ENCODE peak calls at places on chromosomes 2 and 18, in ten cellular contexts. W is A549, D is right lobe of liver, C is ovary, Q is endothelial cell of umbilical vein, B is IMR-90, N is gastrocnemius medialis, J is GM12878, Y is transverse colon, M is body of pancreas. X is an unnamed sample. For H3K4me1, the result is how much of the 10 kb centered on the place peaks cover.

GRCh38 chr2:191910518-191910917 is 63.6 kb upstream of the CAVIN2 start:
- DNase-seq in W (no peak), D (no peak), C (no peak), Q (peak), B (peak), N (no peak), J (no peak), Y (no peak), M (no peak), X (no peak)

GRCh38 chr2:233297076-233297475 is 10.5 kb upstream of the SAG start:
- DNase-seq in W (no peak), D (no peak), C (no peak), Q (no peak), B (no peak), N (no peak), J (no peak), Y (no peak), M (no peak), X (peak)

GRCh38 chr2:148552675-148553331 is 91.7 kb upstream of the EPC2 start:
- DNase-seq in W (no peak), D (no peak), C (no peak), Q (peak), B (peak), N (no peak), J (no peak), Y (no peak), M (no peak), X (peak)

GRCh38 chr2:75465317-75465998 is 95.3 kb downstream of the EVA1A start:
- DNase-seq in W (no peak), D (no peak), C (no peak), Q (peak), B (peak), N (no peak), J (no peak), Y (no peak), M (peak), X (peak)

GRCh38 chr2:238643400-238643907 is 204.4 kb upstream of the TWIST2 start:
- DNase-seq in W (no peak), D (no peak), C (no peak), Q (no peak), B (no peak), N (no peak), J (no peak), Y (no peak), M (no peak), X (no peak)

GRCh38 chr2:95320986-95321767 is 24.0 kb downstream of the KCNIP3 start:
- DNase-seq in W (no peak), D (no peak), C (no peak), Q (no peak), B (no peak), N (no peak), J (no peak), Y (no peak), M (no peak), X (no peak)

GRCh38 chr18:61852496-61852895 is 40.3 kb downstream of the RNF152 start:
- DNase-seq in W (no peak), D (no peak), C (no peak), Q (no peak), B (no peak), N (no peak), J (no peak), Y (no peak), M (no peak), X (no peak)

GRCh38 chr2:216144857-216145256 is 35.7 kb downstream of the XRCC5 start:
- DNase-seq in W (no peak), D (no peak), C (no peak), Q (no peak), B (no peak), N (no peak), J (no peak), Y (no peak), M (no peak), X (no peak)

GRCh38 chr18:26135563-26135962 is 1.9 kb downstream of the PSMA8 start:
- DNase-seq in W (no peak), D (no peak), C (no peak), Q (no peak), B (no peak), N (no peak), J (no peak), Y (no peak), M (no peak), X (no peak)

GRCh38 chr18:75183524-75183923 is 25.4 kb downstream of the PTGR3 start:
- DNase-seq in W (no peak), D (no peak), C (no peak), Q (no peak), B (peak), N (no peak), J (no peak), Y (no peak), M (no peak), X (peak)

GRCh38 chr2:46846454-46846990 is 69.1 kb downstream of the MCFD2 start:
- DNase-seq in W (no peak), D (no peak), C (no peak), Q (no peak), B (no peak), N (no peak), J (no peak), Y (no peak), M (no peak), X (no peak)

GRCh38 chr2:176094307-176094706 is 1.8 kb downstream of the HOXD13 start:
- DNase-seq in W (no peak), D (no peak), C (no peak), Q (no peak), B (no peak), N (no peak), J (no peak), Y (no peak), M (no peak), X (no peak)

GRCh38 chr2:6394266-6394665 is 471.4 kb downstream of the CMPK2 start:
- DNase-seq in W (no peak), D (no peak), C (no peak), Q (no peak), B (no peak), N (no peak), J (no peak), Y (no peak), M (no peak), X (no peak)

GRCh38 chr2:196515041-196515440 is 124.5 kb upstream of the CCDC150 start:
- DNase-seq in W (no peak), D (no peak), C (no peak), Q (no peak), B (no peak), N (no peak), J (no peak), Y (no peak), M (no peak), X (peak)

GRCh38 chr2:181785677-181786344 is 105.5 kb upstream of the NEUROD1 start:
- DNase-seq in W (no peak), D (no peak), C (no peak), Q (peak), B (peak), N (no peak), J (no peak), Y (no peak), M (no peak), X (no peak)

GRCh38 chr2:168722592-168722991 is 79.8 kb upstream of the NOSTRIN start:
- DNase-seq in W (no peak), D (no peak), C (peak), Q (peak), B (peak), N (peak), J (no peak), Y (no peak), M (peak), X (peak)

GRCh38 chr2:59790186-59791142 is 763.0 kb downstream of the BCL11A start:
- DNase-seq in W (no peak), D (no peak), C (no peak), Q (no peak), B (no peak), N (no peak), J (no peak), Y (no peak), M (no peak), X (no peak)

GRCh38 chr2:30721241-30721640 is 86.0 kb downstream of the CAPN13 start:
- DNase-seq in W (no peak), D (no peak), C (no peak), Q (no peak), B (no peak), N (no peak), J (no peak), Y (no peak), M (no peak), X (no peak)

GRCh38 chr2:172339431-172340010 is 87.9 kb upstream of the ITGA6 start:
- DNase-seq in W (no peak), D (no peak), C (no peak), Q (peak), B (peak), N (peak), J (no peak), Y (no peak), M (peak), X (no peak)

GRCh38 chr2:160269803-160270570 is 69.9 kb upstream of the ITGB6 start:
- DNase-seq in W (peak), D (peak), C (peak), Q (peak), B (peak), N (peak), J (peak), Y (peak), M (peak), X (peak)

GRCh38 chr18:38359258-38359657 is 793.7 kb upstream of the CELF4 start:
- DNase-seq in W (no peak), D (no peak), C (no peak), Q (no peak), B (no peak), N (no peak), J (no peak), Y (no peak), M (no peak), X (no peak)

GRCh38 chr2:166384774-166385173 is 9.0 kb upstream of the SCN9A start:
- DNase-seq in W (no peak), D (no peak), C (no peak), Q (peak), B (peak), N (no peak), J (no peak), Y (no peak), M (peak), X (no peak)

GRCh38 chr18:35045121-35045520 is 3.9 kb downstream of the MAPRE2 start:
- DNase-seq in W (no peak), D (no peak), C (no peak), Q (peak), B (peak), N (no peak), J (no peak), Y (no peak), M (no peak), X (no peak)

GRCh38 chr2:46540496-46541342 is 61.4 kb downstream of the TMEM247 start:
- DNase-seq in W (peak), D (no peak), C (no peak), Q (peak), B (peak), N (no peak), J (no peak), Y (no peak), M (peak), X (no peak)

GRCh38 chr2:74391209-74391579 is 11.1 kb upstream of the DCTN1 start:
- DNase-seq in W (peak), D (no peak), C (no peak), Q (peak), B (peak), N (no peak), J (no peak), Y (no peak), M (no peak), X (no peak)

DNA sequence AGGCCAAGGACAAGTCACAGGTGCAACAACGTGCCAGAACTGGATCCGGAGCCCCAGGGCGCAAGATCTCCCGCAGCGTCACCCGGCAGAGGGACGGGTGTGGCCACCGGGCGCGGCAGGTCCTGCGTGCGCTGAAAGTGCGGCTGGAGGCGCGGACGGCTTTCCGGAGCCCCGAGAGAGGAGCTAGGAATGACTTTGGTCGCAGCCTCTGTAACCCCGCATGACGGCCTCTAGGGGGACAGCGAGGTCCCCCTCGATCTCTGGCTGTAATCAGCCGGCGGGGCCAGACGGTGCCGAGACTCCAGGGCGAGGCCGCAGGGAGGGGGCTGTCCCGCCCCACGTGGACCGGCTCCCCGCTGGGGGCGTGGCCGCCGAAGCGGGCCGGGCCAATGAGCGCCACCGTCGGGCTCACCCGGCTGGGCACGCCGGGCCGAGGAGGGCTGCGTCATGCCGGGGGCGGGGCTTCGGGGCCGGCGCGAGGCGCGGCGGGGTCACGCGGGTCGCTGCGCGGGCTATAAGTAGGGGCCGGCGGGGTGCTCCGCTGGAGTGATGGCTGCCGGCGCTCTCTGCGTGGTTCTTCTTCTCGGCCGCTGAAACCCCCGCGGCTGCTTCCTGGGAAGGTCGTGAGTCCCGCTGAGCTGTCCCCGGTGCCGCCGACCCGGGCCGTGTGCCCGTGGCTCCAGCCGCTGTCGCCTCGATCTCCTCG is at the start of gene SLC20A1:
- DNase-seq in W (peak), D (peak), C (peak), Q (peak), B (peak), N (peak), J (peak), Y (peak), M (peak), X (peak)
- TF ChIP-seq POLR2A in W (peak), D (peak), C (peak), Q (peak), B (peak), N (peak), J (peak), Y (peak), M (peak), X (peak)

DNA sequence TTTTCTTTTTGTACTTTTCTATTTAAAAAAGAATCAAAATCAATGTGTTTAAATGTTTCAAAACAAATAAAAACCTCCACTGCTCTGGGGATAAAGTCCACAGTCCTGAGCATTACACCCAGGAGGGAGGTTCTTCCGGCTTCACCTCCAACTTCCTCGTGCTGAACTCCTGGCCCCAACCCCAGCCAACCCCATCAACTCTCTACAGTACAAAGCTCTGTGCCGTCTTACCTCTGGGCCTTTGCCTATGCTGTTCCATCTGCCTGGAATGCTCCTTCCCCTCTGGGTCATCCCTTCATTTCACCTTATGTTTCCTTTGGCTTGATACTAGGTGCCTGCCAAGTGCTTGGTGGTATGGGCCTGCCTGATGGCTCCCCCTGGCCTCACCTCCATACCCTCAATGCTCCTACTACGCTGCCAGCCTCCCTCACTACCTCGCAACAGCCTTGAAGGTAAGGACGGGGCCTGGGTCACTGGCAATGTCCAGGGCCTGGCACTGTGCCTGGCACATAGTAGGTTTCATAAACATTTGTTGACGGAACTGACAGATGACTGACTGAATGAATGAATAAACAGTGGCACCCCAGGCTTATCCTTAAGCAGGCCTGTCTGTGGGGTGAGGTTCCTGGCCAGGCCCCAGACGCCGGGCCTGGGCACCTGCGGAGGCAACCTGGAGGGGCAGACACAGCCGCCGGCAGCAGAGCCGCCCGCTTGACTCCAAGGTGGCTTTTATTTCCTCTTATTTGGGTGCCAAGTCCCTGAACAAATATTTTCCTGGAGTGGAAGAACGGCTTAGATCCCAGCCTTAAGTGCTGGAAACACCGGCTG is 28.7 kb downstream of the SDC1 start:
- DNase-seq in W (no peak), D (peak), C (no peak), Q (no peak), B (no peak), N (no peak), J (no peak), Y (peak), M (peak), X (peak)
- H3K4me1 ChIP-seq in W (under half), D (half or more), C (under half), Q (under half), B (under half), N (under half), J (under half), Y (half or more), M (under half), X (half or more)

GRCh38 chr18:79469309-79469708 is 73.6 kb downstream of the NFATC1 start:
- DNase-seq in W (no peak), D (no peak), C (no peak), Q (no peak), B (no peak), N (no peak), J (no peak), Y (no peak), M (no peak), X (no peak)

GRCh38 chr18:79466591-79466990 is 70.9 kb downstream of the NFATC1 start:
- DNase-seq in W (no peak), D (no peak), C (no peak), Q (no peak), B (no peak), N (no peak), J (no peak), Y (peak), M (no peak), X (no peak)

GRCh38 chr18:79463424-79463960 is 67.8 kb downstream of the NFATC1 start:
- DNase-seq in W (no peak), D (no peak), C (no peak), Q (no peak), B (no peak), N (no peak), J (no peak), Y (no peak), M (no peak), X (no peak)

GRCh38 chr18:79467126-79467525 is 71.4 kb downstream of the NFATC1 start:
- DNase-seq in W (no peak), D (no peak), C (no peak), Q (no peak), B (no peak), N (no peak), J (no peak), Y (no peak), M (no peak), X (no peak)

GRCh38 chr18:79465392-79465991 is 69.8 kb downstream of the NFATC1 start:
- DNase-seq in W (no peak), D (no peak), C (no peak), Q (peak), B (no peak), N (no peak), J (peak), Y (peak), M (no peak), X (peak)
- TF ChIP-seq POLR2A in W (no peak), D (no peak), C (no peak), Q (no peak), B (no peak), N (no peak), J (peak), Y (no peak), M (no peak), X (no peak)

DNA sequence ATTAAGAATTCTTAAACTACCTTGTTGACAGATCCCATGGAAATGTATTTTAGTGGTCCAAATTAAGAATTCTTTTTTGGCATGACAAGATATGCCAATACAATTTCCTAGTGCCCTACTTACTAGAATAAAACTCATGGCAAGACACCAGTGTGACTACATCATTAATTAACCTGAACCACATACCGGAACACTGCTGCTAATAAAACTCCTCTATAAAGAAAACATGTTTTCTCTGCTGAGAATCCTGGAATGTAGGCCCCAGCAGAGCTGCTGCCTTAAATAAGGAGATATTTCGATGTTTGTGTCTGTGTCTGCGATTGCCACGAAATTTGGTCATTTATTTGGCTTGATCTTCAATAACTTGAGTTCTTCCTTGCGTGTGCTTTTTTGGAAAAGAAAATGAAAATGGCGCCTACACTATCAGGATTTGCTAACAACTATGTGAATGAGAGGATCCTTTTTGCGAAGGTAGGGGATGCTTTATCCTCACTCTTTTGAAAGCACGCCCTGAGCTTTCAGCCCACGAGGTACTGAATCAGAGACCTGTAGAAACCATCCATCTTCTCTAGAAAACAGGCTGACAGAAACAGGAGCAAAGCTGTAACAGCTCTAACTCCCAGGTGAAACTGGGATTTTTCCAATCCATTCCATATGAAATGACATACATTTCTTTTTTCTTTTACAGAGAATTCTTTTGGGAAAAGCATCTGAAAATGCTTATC is 27.0 kb downstream of the KLF7 start:
- DNase-seq in W (no peak), D (no peak), C (no peak), Q (no peak), B (no peak), N (no peak), J (no peak), Y (no peak), M (no peak), X (no peak)
- H3K4me1 ChIP-seq in W (half or more), D (under half), C (under half), Q (half or more), B (under half), N (half or more), J (under half), Y (half or more), M (under half), X (half or more)

GRCh38 chr2:156321243-156321904 is 11.1 kb downstream of the NR4A2 start:
- DNase-seq in W (no peak), D (peak), C (no peak), Q (no peak), B (no peak), N (no peak), J (no peak), Y (no peak), M (peak), X (peak)

GRCh38 chr2:156317631-156318030 is 14.9 kb downstream of the NR4A2 start:
- DNase-seq in W (no peak), D (no peak), C (no peak), Q (no peak), B (no peak), N (no peak), J (no peak), Y (no peak), M (no peak), X (no peak)

GRCh38 chr2:156322103-156322671 is 10.3 kb downstream of the NR4A2 start:
- DNase-seq in W (no peak), D (peak), C (no peak), Q (no peak), B (no peak), N (no peak), J (no peak), Y (no peak), M (peak), X (peak)

GRCh38 chr2:156320491-156320896 is 12.0 kb downstream of the NR4A2 start:
- DNase-seq in W (no peak), D (peak), C (no peak), Q (no peak), B (peak), N (no peak), J (no peak), Y (peak), M (peak), X (peak)

GRCh38 chr2:156319811-156320490 is 12.6 kb downstream of the NR4A2 start:
- DNase-seq in W (no peak), D (peak), C (no peak), Q (no peak), B (peak), N (no peak), J (no peak), Y (peak), M (peak), X (peak)
- TF ChIP-seq POLR2A in W (no peak), D (peak), C (no peak), Q (no peak), B (peak), N (peak), J (no peak), Y (no peak), M (peak), X (no peak)

GRCh38 chr2:217901826-217902225 is 101.0 kb downstream of the TNS1 start:
- DNase-seq in W (peak), D (no peak), C (peak), Q (no peak), B (peak), N (no peak), J (no peak), Y (no peak), M (peak), X (peak)
- H3K4me1 ChIP-seq in W (half or more), D (half or more), C (half or more), Q (under half), B (under half), N (half or more), J (under half), Y (half or more), M (half or more), X (half or more)